ENCODE peak calls at places on chromosomes 13 and 19, in six cellular contexts. E, K, P, B, J and V are unnamed samples.

GRCh38 chr13:63190219-63190618 is 1774.6 kb upstream of the PCDH20 start:
- DNase-seq in E (no peak), J (peak; percentile 5), K (no peak), B (no peak), P (peak; percentile 0), V (no peak)

GRCh38 chr13:91520952-91521351 is 122.5 kb downstream of the GPC5 start:
- DNase-seq in P (no peak), E (no peak), K (no peak), B (no peak), J (no peak), V (no peak)

GRCh38 chr13:83151308-83151660 is 731.0 kb downstream of the SLITRK1 start:
- DNase-seq in E (no peak), J (no peak), K (no peak), P (peak; percentile 47), B (no peak), V (no peak)

GRCh38 chr13:52845766-52846566 is 2.5 kb downstream of the PCDH8 start:
- DNase-seq in J (peak; percentile 88), B (no peak), E (peak; percentile 82), K (peak; percentile 85), P (peak; percentile 21), V (no peak)

GRCh38 chr19:10936661-10937084 is 8.1 kb downstream of the TIMM29 start:
- DNase-seq in J (peak; percentile 83), E (peak; percentile 96), P (peak; percentile 90), B (peak; percentile 94), K (peak; percentile 96), V (peak; percentile 80)

GRCh38 chr19:40771101-40771539 is 4.2 kb upstream of the MIA start:
- DNase-seq in P (no peak), E (peak; percentile 49), K (no peak), B (peak; percentile 39), J (no peak), V (peak; percentile 12)

GRCh38 chr13:73303858-73304257 is 245.1 kb downstream of the KLF5 start:
- DNase-seq in J (no peak), E (no peak), B (peak; percentile 82), P (peak; percentile 79), K (no peak), V (no peak)

GRCh38 chr19:50551713-50552187 is 16.5 kb downstream of the LRRC4B start:
- DNase-seq in K (peak; percentile 83), P (peak; percentile 18), B (no peak), E (peak; percentile 70), J (peak; percentile 70), V (no peak)

GRCh38 chr13:83905641-83906040 is 23.4 kb upstream of the SLITRK1 start:
- DNase-seq in E (no peak), J (no peak), P (no peak), K (no peak), B (no peak), V (no peak)

GRCh38 chr19:51146751-51147150 is 4.7 kb downstream of the SIGLEC7 start:
- DNase-seq in J (no peak), B (no peak), P (no peak), E (no peak), K (no peak), V (no peak)

GRCh38 chr19:29003641-29004409 is 209.1 kb downstream of the UQCRFS1 start:
- DNase-seq in J (no peak), P (no peak), K (peak; percentile 60), E (no peak), B (no peak), V (no peak)

GRCh38 chr19:45403272-45403671 is 1.6 kb downstream of the PPP1R13L start:
- DNase-seq in E (no peak), P (no peak), B (no peak), J (no peak), K (no peak), V (no peak)

GRCh38 chr13:35518337-35518736 is 41.8 kb upstream of the MAB21L1 start:
- DNase-seq in P (no peak), E (no peak), K (no peak), J (no peak), B (no peak), V (no peak)

GRCh38 chr19:21586341-21587116 is 81.1 kb downstream of the ZNF429 start:
- DNase-seq in J (peak; percentile 82), K (peak; percentile 41), E (peak; percentile 62), B (no peak), P (peak; percentile 20), V (no peak)

GRCh38 chr13:105702441-105702840 is 833.0 kb downstream of the EFNB2 start:
- DNase-seq in K (no peak), E (no peak), P (no peak), B (no peak), J (no peak), V (no peak)

GRCh38 chr19:46493236-46494114 is 2.2 kb downstream of the PNMA8B start:
- DNase-seq in J (peak; percentile 23), K (peak; percentile 62), E (peak; percentile 77), P (peak; percentile 51), B (no peak), V (no peak)

GRCh38 chr19:18160792-18161690 is 8.1 kb downstream of the PIK3R2 start:
- DNase-seq in K (peak; percentile 88), E (peak; percentile 82), B (peak; percentile 78), J (peak; percentile 97), P (peak; percentile 79), V (peak; percentile 70)

GRCh38 chr13:40340368-40341085 is 325.9 kb downstream of the FOXO1 start:
- DNase-seq in B (peak; percentile 45), J (no peak), P (no peak), E (no peak), K (peak; percentile 11), V (no peak)

GRCh38 chr13:90320663-90321062 is 1026.8 kb upstream of the MIR17HG start:
- DNase-seq in J (no peak), K (no peak), B (no peak), P (no peak), E (no peak), V (no peak)

DNA sequence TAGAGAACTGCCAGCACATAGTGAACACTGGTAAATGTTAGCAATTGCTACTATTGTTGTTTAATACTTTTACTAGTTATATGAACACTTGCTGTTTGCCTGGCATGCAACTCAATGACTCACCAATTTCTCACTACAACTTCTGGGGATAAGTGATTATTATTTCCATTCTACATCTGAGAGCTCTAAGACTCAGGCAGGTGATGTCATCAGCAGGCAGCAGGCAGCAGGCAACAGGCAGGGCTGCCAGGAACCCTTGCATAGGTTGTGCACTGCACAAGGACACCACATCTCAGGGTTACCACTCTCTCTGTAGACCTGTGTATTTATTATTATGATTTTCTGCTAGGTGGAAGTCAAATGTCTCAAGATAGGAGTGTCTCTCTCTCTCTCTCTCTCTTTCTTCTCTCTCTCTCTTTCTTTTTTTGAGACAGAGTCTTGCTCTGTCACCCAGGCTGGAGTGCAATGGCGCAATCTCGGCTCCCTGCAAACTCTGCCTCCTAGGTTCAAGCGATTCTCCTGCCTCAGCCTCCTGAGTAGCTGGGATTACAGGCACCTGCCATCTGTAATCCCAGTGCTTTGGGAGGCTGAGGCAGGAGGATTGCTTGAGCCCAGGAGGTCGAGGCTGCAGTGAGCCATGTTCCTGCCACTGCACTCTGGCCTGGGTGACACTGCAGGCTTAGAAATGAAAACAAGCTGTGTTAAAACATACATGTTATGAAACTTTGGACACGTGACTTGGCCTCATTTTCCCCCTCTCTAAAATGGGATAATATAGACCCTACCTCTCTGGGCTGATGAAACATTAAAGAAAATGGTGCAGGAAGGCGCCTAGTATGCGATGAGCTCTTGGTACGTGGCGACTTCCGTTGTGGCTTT is 22.7 kb downstream of the HPN start:
- DNase-seq in E (no peak), J (no peak), P (peak; percentile 88), B (peak; percentile 75), K (no peak), V (no peak)
- TF ChIP-seq EZH2phosphoT487 in E (no peak), J (no peak), P (no peak), B (no peak), K (no peak), V (no peak)

GRCh38 chr13:20297181-20297580 is 65.1 kb upstream of the GJB6 start:
- DNase-seq in E (no peak), J (no peak), K (no peak), B (no peak), P (no peak), V (no peak)

GRCh38 chr13:20306039-20306438 is 73.9 kb upstream of the GJB6 start:
- DNase-seq in B (no peak), J (no peak), E (no peak), K (no peak), P (no peak), V (no peak)

GRCh38 chr13:20303636-20304035 is 71.5 kb upstream of the GJB6 start:
- DNase-seq in K (no peak), E (no peak), P (peak; percentile 39), B (peak; percentile 15), J (no peak), V (no peak)

GRCh38 chr13:20305587-20305986 is 73.5 kb upstream of the GJB6 start:
- DNase-seq in J (no peak), K (no peak), B (peak; percentile 15), E (peak; percentile 37), P (no peak), V (no peak)

GRCh38 chr13:20301391-20302071 is 69.4 kb upstream of the GJB6 start:
- DNase-seq in P (peak; percentile 16), B (no peak), J (no peak), K (peak; percentile 29), E (peak; percentile 64), V (no peak)
- H3K4me3 ChIP-seq in P (peak overlapping the region; percentile 3), B (no peak overlapping the region), J (no peak overlapping the region), K (no peak overlapping the region), E (peak overlapping the region; percentile 76), V (no peak overlapping the region)

DNA sequence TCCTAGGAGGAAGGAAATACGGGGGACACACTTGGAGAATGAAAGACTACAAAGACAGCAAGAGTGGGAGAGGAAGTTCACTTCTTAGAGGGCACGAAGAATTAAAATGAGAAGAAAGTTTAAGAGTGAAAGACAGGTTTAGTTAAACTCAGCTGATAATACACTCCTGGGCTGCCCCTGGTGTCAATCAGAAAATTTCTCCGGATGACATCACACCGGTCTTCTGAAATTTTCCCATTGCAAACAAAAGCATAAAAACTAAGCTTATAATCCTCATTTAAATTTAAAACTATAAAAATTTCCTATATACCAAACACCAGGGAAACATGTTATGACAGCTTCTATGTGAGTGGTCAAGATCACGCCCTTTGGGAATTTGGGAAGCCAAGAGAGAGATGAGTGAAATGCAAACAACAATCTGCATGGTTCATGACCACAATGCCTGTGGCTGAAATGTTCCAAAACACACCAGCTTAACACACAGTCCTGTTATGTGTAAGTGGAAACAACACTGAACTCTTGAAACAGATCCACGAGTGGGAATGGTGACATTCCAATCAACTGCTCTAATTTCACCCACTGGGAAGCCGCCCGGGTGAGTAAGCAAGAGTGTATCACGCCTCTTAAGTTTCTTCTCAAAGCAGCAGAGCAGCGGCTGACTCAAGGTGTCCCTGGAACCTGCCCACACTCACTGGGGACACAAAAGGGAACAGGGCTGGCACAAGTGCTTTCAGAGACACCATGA is 49.0 kb downstream of the BRD4 start:
- DNase-seq in K (no peak), P (peak; percentile 92), E (no peak), J (no peak), B (peak; percentile 28), V (no peak)
- H3F3A ChIP-seq in K (peaks cover 30% of the 10 kb centered on the region), P (peaks cover 66% of the 10 kb centered on the region), E (peaks cover 7% of the 10 kb centered on the region), J (peaks cover 3% of the 10 kb centered on the region), B (no peaks in the 10 kb centered on the region), V (peaks cover 31% of the 10 kb centered on the region)

GRCh38 chr19:4557971-4558941 is 1.2 kb downstream of the SEMA6B start:
- DNase-seq in K (peak; percentile 67), B (peak; percentile 62), P (peak; percentile 45), J (peak; percentile 83), E (peak; percentile 67), V (peak; percentile 34)
- TF ChIP-seq EZH2phosphoT487 in K (no peak), B (no peak), P (no peak), J (no peak), E (no peak), V (no peak)

GRCh38 chr13:101139076-101139475 is 277.2 kb downstream of the NALCN start:
- DNase-seq in E (no peak), P (peak; percentile 47), J (no peak), K (no peak), B (no peak), V (no peak)
- H3K4me3 ChIP-seq in E (no peak overlapping the region), P (no peak overlapping the region), J (no peak overlapping the region), K (no peak overlapping the region), B (no peak overlapping the region), V (no peak overlapping the region)

GRCh38 chr13:111505175-111505777 is 184.8 kb downstream of the TEX29 start:
- DNase-seq in J (peak; percentile 47), P (peak; percentile 15), K (peak; percentile 87), B (peak; percentile 5), E (peak; percentile 90), V (no peak)
- H3F3A ChIP-seq in J (no peaks in the 10 kb centered on the region), P (no peaks in the 10 kb centered on the region), K (no peaks in the 10 kb centered on the region), B (no peaks in the 10 kb centered on the region), E (no peaks in the 10 kb centered on the region), V (no peaks in the 10 kb centered on the region)